ENCODE peak calls at places on chromosomes 4 and X, in seven cellular contexts. S, B, D, W, Q, J and K are unnamed samples.

GRCh38 chrX:39337461-39337860 is 536.2 kb downstream of the MID1IP1 start:
- DNase-seq in S (no peak), B (no peak), J (no peak), W (no peak), D (no peak), Q (no peak), K (no peak)

GRCh38 chr4:15893967-15894366 is 44.6 kb downstream of the FGFBP1 start:
- DNase-seq in S (no peak), W (peak), B (no peak), Q (no peak), J (no peak), D (no peak), K (no peak)

GRCh38 chr4:108043536-108043935 is 53.8 kb downstream of the HADH start:
- DNase-seq in J (no peak), S (no peak), W (no peak), Q (no peak), D (peak), B (no peak), K (no peak)

GRCh38 chr4:142297313-142297712 is 548.8 kb downstream of the INPP4B start:
- DNase-seq in D (no peak), Q (no peak), W (no peak), S (no peak), J (no peak), B (no peak), K (no peak)

GRCh38 chr4:141713185-141713584 is 76.8 kb downstream of the IL15 start:
- DNase-seq in B (no peak), D (no peak), S (no peak), W (peak), J (no peak), Q (no peak), K (no peak)

GRCh38 chrX:116607766-116608165 is 145.0 kb upstream of the CT83 start:
- DNase-seq in S (no peak), Q (no peak), J (no peak), D (no peak), W (no peak), B (no peak), K (no peak)

GRCh38 chr4:165464338-165464737 is 85.5 kb downstream of the CPE start:
- DNase-seq in Q (no peak), D (no peak), W (no peak), B (no peak), J (no peak), S (no peak), K (no peak)

GRCh38 chr4:185143596-185143969 is 517 bp downstream of the SLC25A4 start:
- DNase-seq in Q (no peak), S (no peak), J (peak), D (no peak), W (peak), B (no peak), K (no peak)

GRCh38 chr4:186104114-186104894 is at the start of gene FAM149A:
- DNase-seq in B (peak), D (no peak), Q (no peak), S (no peak), J (peak), W (peak), K (no peak)

GRCh38 chr4:99564921-99565320 is 1.1 kb upstream of the TRMT10A start:
- DNase-seq in W (no peak), B (no peak), J (no peak), Q (no peak), D (no peak), S (no peak), K (no peak)

GRCh38 chrX:72621619-72622485 is 49.2 kb upstream of the HDAC8 start:
- DNase-seq in W (no peak), Q (no peak), S (no peak), B (peak), D (no peak), J (no peak), K (no peak)

GRCh38 chrX:123673813-123674212 is 59.0 kb downstream of the THOC2 start:
- DNase-seq in J (no peak), W (no peak), Q (no peak), D (no peak), B (no peak), S (no peak), K (no peak)

GRCh38 chrX:15814811-15815210 is 24.5 kb downstream of the ZRSR2 start:
- DNase-seq in J (no peak), D (no peak), Q (no peak), B (no peak), W (no peak), S (no peak), K (no peak)

GRCh38 chrX:38278682-38279081 is 48.6 kb downstream of the RPGR start:
- DNase-seq in J (no peak), S (no peak), B (no peak), W (no peak), Q (no peak), D (no peak), K (no peak)

GRCh38 chrX:132488819-132489255 is at the start of gene MBNL3:
- DNase-seq in D (peak), S (peak), J (peak), Q (no peak), B (peak), W (peak), K (no peak)

GRCh38 chr4:16461362-16461761 is 235.1 kb upstream of the TAPT1 start:
- DNase-seq in J (no peak), Q (no peak), S (no peak), B (no peak), D (no peak), W (no peak), K (no peak)

GRCh38 chr4:41504167-41504566 is 33.8 kb upstream of the LIMCH1 start:
- DNase-seq in J (no peak), D (no peak), Q (no peak), B (no peak), W (no peak), S (no peak), K (no peak)

GRCh38 chr4:152943673-152944072 is 7.5 kb downstream of the FHDC1 start:
- DNase-seq in Q (no peak), S (no peak), D (no peak), W (no peak), B (no peak), J (no peak), K (no peak)

GRCh38 chr4:3402409-3403103 is 39.2 kb upstream of the HGFAC start:
- DNase-seq in B (no peak), J (peak), W (no peak), D (no peak), S (no peak), Q (no peak), K (no peak)

GRCh38 chr4:156677136-156677535 is 294.5 kb downstream of the PDGFC start:
- DNase-seq in W (no peak), S (no peak), D (peak), J (no peak), B (no peak), Q (no peak), K (no peak)

GRCh38 chrX:8919801-8920200 is 114.1 kb downstream of the FAM9B start:
- DNase-seq in B (no peak), D (no peak), S (no peak), J (no peak), W (no peak), Q (no peak), K (no peak)

GRCh38 chr4:124803641-124804040 is 91.1 kb upstream of the ANKRD50 start:
- DNase-seq in B (no peak), J (no peak), W (peak), S (no peak), D (no peak), Q (no peak), K (no peak)

GRCh38 chr4:65791807-65792308 is 121.6 kb upstream of the EPHA5 start:
- DNase-seq in J (no peak), D (peak), W (no peak), S (no peak), Q (no peak), B (no peak), K (no peak)

GRCh38 chrX:45788941-45789348 is 588.3 kb upstream of the DIPK2B start:
- DNase-seq in W (no peak), J (peak), D (no peak), Q (no peak), B (no peak), S (no peak), K (no peak)

GRCh38 chr4:184958127-184958806 is 60.0 kb upstream of the HELT start:
- DNase-seq in D (no peak), W (no peak), Q (no peak), B (no peak), S (no peak), J (no peak), K (peak)

GRCh38 chrX:75074475-75074874 is 81.6 kb downstream of the ABCB7 start:
- DNase-seq in Q (no peak), J (no peak), D (no peak), B (no peak), S (no peak), W (no peak), K (no peak)

GRCh38 chrX:73868916-73869315 is 305.9 kb downstream of the CHIC1 start:
- DNase-seq in B (no peak), D (no peak), Q (no peak), W (no peak), S (no peak), J (no peak), K (no peak)

GRCh38 chr4:8645753-8646124 is 53.2 kb downstream of the CPZ start:
- DNase-seq in W (no peak), Q (no peak), J (peak), D (no peak), B (no peak), S (no peak), K (no peak)

GRCh38 chr4:139035650-139036049 is 20.1 kb downstream of the NOCT start:
- DNase-seq in D (no peak), B (no peak), W (no peak), S (no peak), Q (no peak), J (no peak), K (no peak)